ENCODE peak calls at places on chromosomes 2 and 18, in ten cellular contexts. I is tibial nerve, D is ovary, V is HepG2, U is A549, W is stomach, B is esophagus muscularis mucosa, Y is suprapubic skin, Q is K562, C is H1. T is an unnamed sample.

GRCh38 chr2:130873700-130874346 is 37.1 kb downstream of the ARHGEF4 start:
- DNase-seq in B (no peak), C (peak; percentile 41), W (peak; percentile 72), I (peak; percentile 84), V (peak; percentile 59), U (peak; percentile 61), D (peak; percentile 54), Q (peak; percentile 55), Y (no peak), T (peak; percentile 83)

GRCh38 chr2:95348609-95349567 is 51.7 kb downstream of the KCNIP3 start:
- DNase-seq in Q (no peak), B (no peak), C (no peak), V (no peak), W (peak; percentile 22), I (no peak), D (no peak), U (no peak), Y (no peak), T (peak; percentile 48)

GRCh38 chr2:168841445-168841844 is 39.0 kb downstream of the NOSTRIN start:
- DNase-seq in V (no peak), I (no peak), Q (no peak), C (no peak), U (no peak), Y (no peak), D (no peak), B (no peak), W (no peak), T (no peak)

GRCh38 chr2:8922431-8922830 is 81.1 kb downstream of the MBOAT2 start:
- DNase-seq in W (no peak), I (no peak), B (no peak), D (no peak), Y (no peak), C (no peak), Q (peak; percentile 20), U (no peak), V (no peak), T (no peak)

GRCh38 chr2:118153433-118153832 is 65.2 kb downstream of the INSIG2 start:
- DNase-seq in B (peak; percentile 12), C (no peak), U (no peak), I (no peak), W (no peak), Y (no peak), V (no peak), D (no peak), Q (no peak), T (no peak)

GRCh38 chr2:88658890-88659881 is 31.9 kb upstream of the EIF2AK3 start:
- DNase-seq in D (no peak), W (no peak), I (peak; percentile 41), Y (peak; percentile 70), U (peak; percentile 16), V (peak; percentile 64), B (no peak), Q (no peak), C (no peak), T (peak; percentile 76)

GRCh38 chr18:51107594-51108305 is 77.7 kb downstream of the SMAD4 start:
- DNase-seq in I (no peak), D (no peak), Y (no peak), C (no peak), W (no peak), V (no peak), Q (no peak), B (no peak), U (peak; percentile 25), T (no peak)

GRCh38 chr2:226609361-226609760 is 190.3 kb downstream of the IRS1 start:
- DNase-seq in Y (no peak), C (no peak), W (no peak), D (no peak), Q (no peak), I (no peak), V (no peak), U (no peak), B (no peak), T (no peak)

GRCh38 chr2:10103179-10103578 is 19.4 kb upstream of the RRM2 start:
- DNase-seq in Q (peak; percentile 66), C (no peak), W (no peak), Y (no peak), B (no peak), U (no peak), I (no peak), V (no peak), D (no peak), T (no peak)

GRCh38 chr2:173571021-173571821 is 216.5 kb downstream of the CDCA7 start:
- DNase-seq in Y (no peak), V (peak; percentile 26), Q (no peak), I (no peak), U (peak; percentile 75), W (no peak), C (no peak), D (no peak), B (no peak), T (no peak)

GRCh38 chr2:112257575-112257974 is 2.7 kb upstream of the ZC3H8 start:
- DNase-seq in V (no peak), Q (no peak), Y (no peak), U (peak; percentile 13), B (no peak), W (no peak), D (no peak), I (no peak), C (no peak), T (no peak)

GRCh38 chr2:32926708-32927084 is 20.1 kb upstream of the LTBP1 start:
- DNase-seq in U (peak; percentile 37), Y (no peak), D (no peak), C (no peak), Q (no peak), B (no peak), W (no peak), I (no peak), V (no peak), T (no peak)

GRCh38 chr2:233350708-233351107 is 3.6 kb upstream of the DGKD start:
- DNase-seq in B (no peak), D (no peak), W (no peak), C (no peak), I (no peak), U (peak; percentile 93), Q (peak; percentile 79), V (peak; percentile 62), Y (no peak), T (no peak)

GRCh38 chr2:1632006-1632348 is 112.3 kb downstream of the PXDN start:
- DNase-seq in Y (no peak), W (no peak), D (no peak), C (no peak), I (no peak), Q (no peak), U (no peak), B (no peak), V (no peak), T (peak; percentile 35)

GRCh38 chr2:17719562-17720371 is 33.8 kb downstream of the SMC6 start:
- DNase-seq in U (peak; percentile 38), Y (no peak), I (no peak), C (no peak), W (no peak), V (no peak), Q (peak; percentile 26), B (no peak), D (no peak), T (no peak)

GRCh38 chr2:127565261-127566138 is 30.0 kb downstream of the MYO7B start:
- DNase-seq in W (no peak), I (no peak), C (no peak), V (no peak), B (no peak), U (no peak), D (no peak), Y (no peak), Q (no peak), T (peak; percentile 60)

GRCh38 chr18:51211552-51211951 is 14.1 kb upstream of the MEX3C start:
- DNase-seq in D (no peak), Y (no peak), B (no peak), Q (no peak), V (peak; percentile 85), I (peak; percentile 33), W (no peak), C (no peak), U (no peak), T (no peak)

DNA sequence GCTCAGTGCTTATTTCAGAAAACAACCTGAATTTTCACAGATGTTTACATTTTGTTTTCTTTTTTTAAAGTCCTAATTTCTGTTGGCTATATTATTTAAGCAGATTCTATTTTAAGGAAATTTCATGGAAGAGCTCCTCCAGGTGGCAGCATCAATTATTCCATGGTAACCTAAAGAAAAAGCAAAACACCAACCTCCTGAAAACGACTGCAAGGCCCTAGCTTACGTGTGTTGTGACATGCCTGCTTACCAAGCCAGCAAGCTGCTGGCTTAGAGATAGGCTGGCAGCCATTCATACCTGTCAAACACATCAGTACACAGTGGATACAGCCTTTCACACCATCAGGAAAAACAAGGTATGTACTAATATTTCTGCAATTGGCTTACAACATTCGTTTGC is 64.9 kb downstream of the LPIN2 start:
- DNase-seq in Q (peak; percentile 33), I (no peak), U (peak; percentile 54), B (no peak), W (no peak), D (no peak), C (no peak), Y (no peak), V (peak; percentile 23), T (no peak)
- TF ChIP-seq CTCF in Q (peak; percentile 37), I (no peak), U (peak; percentile 47), B (peak; percentile 50), W (no peak), D (peak; percentile 43), C (no peak), Y (no peak), V (peak; percentile 30), T (no peak)

GRCh38 chr2:28009732-28010131 is 119.2 kb downstream of the BABAM2 start:
- DNase-seq in D (no peak), C (no peak), B (no peak), I (no peak), Y (no peak), V (no peak), U (no peak), Q (no peak), W (no peak), T (no peak)

GRCh38 chr2:28011322-28011737 is 120.8 kb downstream of the BABAM2 start:
- DNase-seq in Q (no peak), U (no peak), C (no peak), I (no peak), V (peak; percentile 76), D (no peak), Y (no peak), B (no peak), W (no peak), T (no peak)
- TF ChIP-seq POLR2A in Q (no peak), U (no peak), C (no peak), I (no peak), V (no peak), D (no peak), Y (no peak), B (no peak), W (no peak), T (no peak)

GRCh38 chr18:26941608-26942007 is 76.1 kb upstream of the AQP4 start:
- DNase-seq in D (no peak), W (no peak), B (no peak), V (no peak), C (no peak), Q (no peak), I (no peak), Y (no peak), U (no peak), T (no peak)
- TF ChIP-seq EP300 in D (no peak), W (no peak), B (no peak), V (no peak), C (no peak), Q (no peak), I (no peak), Y (no peak), U (no peak), T (no peak)

GRCh38 chr2:110153416-110153815 is 37.8 kb upstream of the MALL start:
- DNase-seq in D (no peak), C (no peak), V (no peak), Y (no peak), W (no peak), Q (no peak), U (no peak), I (no peak), B (no peak), T (no peak)
- TF ChIP-seq CTCF in D (no peak), C (no peak), V (no peak), Y (no peak), W (no peak), Q (no peak), U (no peak), I (no peak), B (no peak), T (no peak)